ENCODE peak calls at places on chromosomes 12 and 14, in five cellular contexts. E is T-helper 2 cell, F is NCI-H2171 treated with DMSO at 0.1 percent for 48 hours, J is EH, G is posterior vena cava. I is an unnamed sample.

GRCh38 chr14:69768873-69769272 is 1.9 kb downstream of the SRSF5 start:
- DNase-seq in J (no peak), G (no peak), E (no peak), F (no peak), I (no peak)

GRCh38 chr14:31122921-31123320 is 84.7 kb downstream of the HECTD1 start:
- DNase-seq in F (no peak), E (peak), J (no peak), G (no peak), I (no peak)

GRCh38 chr12:55935742-55936151 is 4.8 kb downstream of the DGKA start:
- DNase-seq in J (no peak), E (peak), G (peak), F (no peak), I (no peak)

GRCh38 chr14:67734675-67735074 is 33.0 kb downstream of the RDH12 start:
- DNase-seq in G (no peak), F (no peak), J (peak), E (no peak), I (no peak)

GRCh38 chr12:63967358-63967757 is 122.9 kb downstream of the SRGAP1 start:
- DNase-seq in J (peak), G (no peak), E (no peak), F (no peak), I (no peak)

GRCh38 chr12:57219993-57220728 is 3.6 kb downstream of the NXPH4 start:
- DNase-seq in E (no peak), G (no peak), J (no peak), F (no peak), I (no peak)

GRCh38 chr14:61076531-61076930 is 95.5 kb downstream of the SLC38A6 start:
- DNase-seq in J (peak), F (no peak), E (no peak), G (no peak), I (no peak)

GRCh38 chr14:42541535-42542001 is 934.9 kb downstream of the LRFN5 start:
- DNase-seq in J (no peak), F (no peak), G (no peak), E (no peak), I (no peak)

GRCh38 chr14:69615471-69616407 is 4.3 kb downstream of the SUSD6 start:
- DNase-seq in J (peak), E (peak), G (no peak), F (peak), I (no peak)

I was measured in CD4-positive, alpha-beta T cell.